ENCODE peak calls at places on chromosome 11, in nine cellular contexts. One of them, this sample, is unnamed.

GRCh38 chr11:84130646-84131427 is 844.7 kb upstream of the CCDC90B start:
- DNase-seq in AG08396: no peak
- DNase-seq in activated naive CD8-positive, alpha-beta T cell treated with anti-CD3 and anti-CD28 coated beads, Interleukin-2, amount 10 ng/mL, durations not matched to agents 7 days and 5 days: no peak
- DNase-seq in MG63: no peak
- DNase-seq in activated T-helper 1 cell treated with Interleukin-2 at 50 U/mL for 16 hours: no peak
- DNase-seq in RPMI7951: no peak
- DNase-seq in type B pancreatic cell: no peak
- DNase-seq in HEK293T: no peak
- DNase-seq in body of pancreas: no peak
- DNase-seq in this sample: no peak

GRCh38 chr11:120482149-120482548 is 29.4 kb upstream of the GRIK4 start:
- DNase-seq in AG08396: no peak
- DNase-seq in activated naive CD8-positive, alpha-beta T cell treated with anti-CD3 and anti-CD28 coated beads, Interleukin-2, amount 10 ng/mL, durations not matched to agents 7 days and 5 days: no peak
- DNase-seq in MG63: no peak
- DNase-seq in activated T-helper 1 cell treated with Interleukin-2 at 50 U/mL for 16 hours: no peak
- DNase-seq in RPMI7951: peak
- DNase-seq in type B pancreatic cell: no peak
- DNase-seq in HEK293T: no peak
- DNase-seq in body of pancreas: no peak
- DNase-seq in this sample: no peak

GRCh38 chr11:96102664-96103068 is 178.8 kb upstream of the MTMR2 start:
- DNase-seq in AG08396: no peak
- DNase-seq in activated naive CD8-positive, alpha-beta T cell treated with anti-CD3 and anti-CD28 coated beads, Interleukin-2, amount 10 ng/mL, durations not matched to agents 7 days and 5 days: no peak
- DNase-seq in MG63: no peak
- DNase-seq in activated T-helper 1 cell treated with Interleukin-2 at 50 U/mL for 16 hours: no peak
- DNase-seq in RPMI7951: peak
- DNase-seq in type B pancreatic cell: no peak
- DNase-seq in HEK293T: no peak
- DNase-seq in body of pancreas: no peak
- DNase-seq in this sample: no peak

GRCh38 chr11:117443269-117444186 is 115.9 kb downstream of the CEP164 start:
- DNase-seq in AG08396: peak
- DNase-seq in activated naive CD8-positive, alpha-beta T cell treated with anti-CD3 and anti-CD28 coated beads, Interleukin-2, amount 10 ng/mL, durations not matched to agents 7 days and 5 days: no peak
- DNase-seq in MG63: peak
- DNase-seq in activated T-helper 1 cell treated with Interleukin-2 at 50 U/mL for 16 hours: no peak
- DNase-seq in RPMI7951: no peak
- DNase-seq in type B pancreatic cell: no peak
- DNase-seq in HEK293T: peak
- DNase-seq in body of pancreas: peak
- DNase-seq in this sample: peak

GRCh38 chr11:103993502-103993901 is 42.9 kb upstream of the DDI1 start:
- DNase-seq in AG08396: no peak
- DNase-seq in activated naive CD8-positive, alpha-beta T cell treated with anti-CD3 and anti-CD28 coated beads, Interleukin-2, amount 10 ng/mL, durations not matched to agents 7 days and 5 days: no peak
- DNase-seq in MG63: no peak
- DNase-seq in activated T-helper 1 cell treated with Interleukin-2 at 50 U/mL for 16 hours: no peak
- DNase-seq in RPMI7951: no peak
- DNase-seq in type B pancreatic cell: no peak
- DNase-seq in HEK293T: no peak
- DNase-seq in body of pancreas: no peak
- DNase-seq in this sample: no peak

GRCh38 chr11:44096360-44097188 is 1.1 kb downstream of the EXT2 start:
- DNase-seq in AG08396: no peak
- DNase-seq in activated naive CD8-positive, alpha-beta T cell treated with anti-CD3 and anti-CD28 coated beads, Interleukin-2, amount 10 ng/mL, durations not matched to agents 7 days and 5 days: no peak
- DNase-seq in MG63: peak
- DNase-seq in activated T-helper 1 cell treated with Interleukin-2 at 50 U/mL for 16 hours: peak
- DNase-seq in RPMI7951: peak
- DNase-seq in type B pancreatic cell: no peak
- DNase-seq in HEK293T: no peak
- DNase-seq in body of pancreas: no peak
- DNase-seq in this sample: peak

GRCh38 chr11:122036022-122036421 is 80.0 kb downstream of the BLID start:
- DNase-seq in AG08396: no peak
- DNase-seq in activated naive CD8-positive, alpha-beta T cell treated with anti-CD3 and anti-CD28 coated beads, Interleukin-2, amount 10 ng/mL, durations not matched to agents 7 days and 5 days: no peak
- DNase-seq in MG63: peak
- DNase-seq in activated T-helper 1 cell treated with Interleukin-2 at 50 U/mL for 16 hours: no peak
- DNase-seq in RPMI7951: no peak
- DNase-seq in type B pancreatic cell: no peak
- DNase-seq in HEK293T: no peak
- DNase-seq in body of pancreas: no peak
- DNase-seq in this sample: no peak

GRCh38 chr11:8338138-8338537 is 74.5 kb upstream of the LMO1 start:
- DNase-seq in AG08396: peak
- DNase-seq in activated naive CD8-positive, alpha-beta T cell treated with anti-CD3 and anti-CD28 coated beads, Interleukin-2, amount 10 ng/mL, durations not matched to agents 7 days and 5 days: peak
- DNase-seq in MG63: peak
- DNase-seq in activated T-helper 1 cell treated with Interleukin-2 at 50 U/mL for 16 hours: no peak
- DNase-seq in RPMI7951: no peak
- DNase-seq in type B pancreatic cell: no peak
- DNase-seq in HEK293T: peak
- DNase-seq in body of pancreas: peak
- DNase-seq in this sample: peak

GRCh38 chr11:567629-568258 is 7.0 kb downstream of the RASSF7 start:
- DNase-seq in AG08396: no peak
- DNase-seq in activated naive CD8-positive, alpha-beta T cell treated with anti-CD3 and anti-CD28 coated beads, Interleukin-2, amount 10 ng/mL, durations not matched to agents 7 days and 5 days: peak
- DNase-seq in MG63: no peak
- DNase-seq in activated T-helper 1 cell treated with Interleukin-2 at 50 U/mL for 16 hours: no peak
- DNase-seq in RPMI7951: no peak
- DNase-seq in type B pancreatic cell: no peak
- DNase-seq in HEK293T: no peak
- DNase-seq in body of pancreas: peak
- DNase-seq in this sample: no peak

GRCh38 chr11:32643526-32643925 is 59.9 kb downstream of the EIF3M start:
- DNase-seq in AG08396: no peak
- DNase-seq in activated naive CD8-positive, alpha-beta T cell treated with anti-CD3 and anti-CD28 coated beads, Interleukin-2, amount 10 ng/mL, durations not matched to agents 7 days and 5 days: no peak
- DNase-seq in MG63: peak
- DNase-seq in activated T-helper 1 cell treated with Interleukin-2 at 50 U/mL for 16 hours: no peak
- DNase-seq in RPMI7951: peak
- DNase-seq in type B pancreatic cell: no peak
- DNase-seq in HEK293T: no peak
- DNase-seq in body of pancreas: no peak
- DNase-seq in this sample: no peak

GRCh38 chr11:113528982-113529381 is 53.8 kb upstream of the DRD2 start:
- DNase-seq in AG08396: no peak
- DNase-seq in activated naive CD8-positive, alpha-beta T cell treated with anti-CD3 and anti-CD28 coated beads, Interleukin-2, amount 10 ng/mL, durations not matched to agents 7 days and 5 days: no peak
- DNase-seq in MG63: peak
- DNase-seq in activated T-helper 1 cell treated with Interleukin-2 at 50 U/mL for 16 hours: no peak
- DNase-seq in RPMI7951: peak
- DNase-seq in type B pancreatic cell: no peak
- DNase-seq in HEK293T: no peak
- DNase-seq in body of pancreas: no peak
- DNase-seq in this sample: no peak

GRCh38 chr11:6200975-6201374 is 2.0 kb downstream of the OR52W1 start:
- DNase-seq in AG08396: no peak
- DNase-seq in activated naive CD8-positive, alpha-beta T cell treated with anti-CD3 and anti-CD28 coated beads, Interleukin-2, amount 10 ng/mL, durations not matched to agents 7 days and 5 days: no peak
- DNase-seq in MG63: no peak
- DNase-seq in activated T-helper 1 cell treated with Interleukin-2 at 50 U/mL for 16 hours: no peak
- DNase-seq in RPMI7951: no peak
- DNase-seq in type B pancreatic cell: no peak
- DNase-seq in HEK293T: no peak
- DNase-seq in body of pancreas: no peak
- DNase-seq in this sample: no peak

GRCh38 chr11:118227865-118228785 is 3.3 kb upstream of the JAML start:
- DNase-seq in AG08396: no peak
- DNase-seq in activated naive CD8-positive, alpha-beta T cell treated with anti-CD3 and anti-CD28 coated beads, Interleukin-2, amount 10 ng/mL, durations not matched to agents 7 days and 5 days: no peak
- DNase-seq in MG63: no peak
- DNase-seq in activated T-helper 1 cell treated with Interleukin-2 at 50 U/mL for 16 hours: no peak
- DNase-seq in RPMI7951: no peak
- DNase-seq in type B pancreatic cell: no peak
- DNase-seq in HEK293T: no peak
- DNase-seq in body of pancreas: no peak
- DNase-seq in this sample: no peak

GRCh38 chr11:91513734-91514133 is 710.9 kb upstream of the FAT3 start:
- DNase-seq in AG08396: no peak
- DNase-seq in activated naive CD8-positive, alpha-beta T cell treated with anti-CD3 and anti-CD28 coated beads, Interleukin-2, amount 10 ng/mL, durations not matched to agents 7 days and 5 days: no peak
- DNase-seq in MG63: no peak
- DNase-seq in activated T-helper 1 cell treated with Interleukin-2 at 50 U/mL for 16 hours: no peak
- DNase-seq in RPMI7951: no peak
- DNase-seq in type B pancreatic cell: no peak
- DNase-seq in HEK293T: no peak
- DNase-seq in body of pancreas: no peak
- DNase-seq in this sample: no peak

GRCh38 chr11:33445761-33446161 is 188.6 kb downstream of the HIPK3 start:
- DNase-seq in AG08396: peak
- DNase-seq in activated naive CD8-positive, alpha-beta T cell treated with anti-CD3 and anti-CD28 coated beads, Interleukin-2, amount 10 ng/mL, durations not matched to agents 7 days and 5 days: no peak
- DNase-seq in MG63: no peak
- DNase-seq in activated T-helper 1 cell treated with Interleukin-2 at 50 U/mL for 16 hours: no peak
- DNase-seq in RPMI7951: peak
- DNase-seq in type B pancreatic cell: no peak
- DNase-seq in HEK293T: no peak
- DNase-seq in body of pancreas: no peak
- DNase-seq in this sample: no peak

GRCh38 chr11:1435820-1436467 is 46.2 kb downstream of the BRSK2 start:
- DNase-seq in AG08396: no peak
- DNase-seq in activated naive CD8-positive, alpha-beta T cell treated with anti-CD3 and anti-CD28 coated beads, Interleukin-2, amount 10 ng/mL, durations not matched to agents 7 days and 5 days: no peak
- DNase-seq in MG63: no peak
- DNase-seq in activated T-helper 1 cell treated with Interleukin-2 at 50 U/mL for 16 hours: no peak
- DNase-seq in RPMI7951: no peak
- DNase-seq in type B pancreatic cell: no peak
- DNase-seq in HEK293T: peak
- DNase-seq in body of pancreas: no peak
- DNase-seq in this sample: no peak

GRCh38 chr11:13962562-13963168 is at the start of gene SPON1:
- DNase-seq in AG08396: peak
- DNase-seq in activated naive CD8-positive, alpha-beta T cell treated with anti-CD3 and anti-CD28 coated beads, Interleukin-2, amount 10 ng/mL, durations not matched to agents 7 days and 5 days: peak
- DNase-seq in MG63: no peak
- DNase-seq in activated T-helper 1 cell treated with Interleukin-2 at 50 U/mL for 16 hours: peak
- DNase-seq in RPMI7951: no peak
- DNase-seq in type B pancreatic cell: peak
- DNase-seq in HEK293T: peak
- DNase-seq in body of pancreas: peak
- DNase-seq in this sample: peak

GRCh38 chr11:120647681-120648080 is 136.1 kb downstream of the GRIK4 start:
- DNase-seq in AG08396: no peak
- DNase-seq in activated naive CD8-positive, alpha-beta T cell treated with anti-CD3 and anti-CD28 coated beads, Interleukin-2, amount 10 ng/mL, durations not matched to agents 7 days and 5 days: no peak
- DNase-seq in MG63: no peak
- DNase-seq in activated T-helper 1 cell treated with Interleukin-2 at 50 U/mL for 16 hours: no peak
- DNase-seq in RPMI7951: no peak
- DNase-seq in type B pancreatic cell: no peak
- DNase-seq in HEK293T: no peak
- DNase-seq in body of pancreas: no peak
- DNase-seq in this sample: no peak

GRCh38 chr11:128574576-128575011 is 12.8 kb downstream of the ETS1 start:
- DNase-seq in AG08396: no peak
- DNase-seq in activated naive CD8-positive, alpha-beta T cell treated with anti-CD3 and anti-CD28 coated beads, Interleukin-2, amount 10 ng/mL, durations not matched to agents 7 days and 5 days: no peak
- DNase-seq in MG63: no peak
- DNase-seq in activated T-helper 1 cell treated with Interleukin-2 at 50 U/mL for 16 hours: no peak
- DNase-seq in RPMI7951: peak
- DNase-seq in type B pancreatic cell: no peak
- DNase-seq in HEK293T: no peak
- DNase-seq in body of pancreas: no peak
- DNase-seq in this sample: no peak

GRCh38 chr11:77198440-77198849 is 70.4 kb downstream of the MYO7A start:
- DNase-seq in AG08396: no peak
- DNase-seq in activated naive CD8-positive, alpha-beta T cell treated with anti-CD3 and anti-CD28 coated beads, Interleukin-2, amount 10 ng/mL, durations not matched to agents 7 days and 5 days: peak
- DNase-seq in MG63: no peak
- DNase-seq in activated T-helper 1 cell treated with Interleukin-2 at 50 U/mL for 16 hours: no peak
- DNase-seq in RPMI7951: peak
- DNase-seq in type B pancreatic cell: no peak
- DNase-seq in HEK293T: peak
- DNase-seq in body of pancreas: peak
- DNase-seq in this sample: peak

GRCh38 chr11:13667245-13667644 is 1.2 kb upstream of the FAR1 start:
- DNase-seq in AG08396: no peak
- DNase-seq in activated naive CD8-positive, alpha-beta T cell treated with anti-CD3 and anti-CD28 coated beads, Interleukin-2, amount 10 ng/mL, durations not matched to agents 7 days and 5 days: no peak
- DNase-seq in MG63: no peak
- DNase-seq in activated T-helper 1 cell treated with Interleukin-2 at 50 U/mL for 16 hours: no peak
- DNase-seq in RPMI7951: peak
- DNase-seq in type B pancreatic cell: no peak
- DNase-seq in HEK293T: no peak
- DNase-seq in body of pancreas: no peak
- DNase-seq in this sample: no peak

GRCh38 chr11:72812604-72812967 is 1.6 kb upstream of the ATG16L2 start:
- DNase-seq in AG08396: no peak
- DNase-seq in activated naive CD8-positive, alpha-beta T cell treated with anti-CD3 and anti-CD28 coated beads, Interleukin-2, amount 10 ng/mL, durations not matched to agents 7 days and 5 days: no peak
- DNase-seq in MG63: no peak
- DNase-seq in activated T-helper 1 cell treated with Interleukin-2 at 50 U/mL for 16 hours: no peak
- DNase-seq in RPMI7951: peak
- DNase-seq in type B pancreatic cell: no peak
- DNase-seq in HEK293T: no peak
- DNase-seq in body of pancreas: no peak
- DNase-seq in this sample: no peak

GRCh38 chr11:114478768-114479167 is 39.5 kb downstream of the REXO2 start:
- DNase-seq in AG08396: no peak
- DNase-seq in activated naive CD8-positive, alpha-beta T cell treated with anti-CD3 and anti-CD28 coated beads, Interleukin-2, amount 10 ng/mL, durations not matched to agents 7 days and 5 days: no peak
- DNase-seq in MG63: peak
- DNase-seq in activated T-helper 1 cell treated with Interleukin-2 at 50 U/mL for 16 hours: no peak
- DNase-seq in RPMI7951: peak
- DNase-seq in type B pancreatic cell: no peak
- DNase-seq in HEK293T: no peak
- DNase-seq in body of pancreas: no peak
- DNase-seq in this sample: no peak

GRCh38 chr11:69190796-69191536 is 35.2 kb downstream of the SMIM38 start:
- DNase-seq in AG08396: no peak
- DNase-seq in activated naive CD8-positive, alpha-beta T cell treated with anti-CD3 and anti-CD28 coated beads, Interleukin-2, amount 10 ng/mL, durations not matched to agents 7 days and 5 days: no peak
- DNase-seq in MG63: no peak
- DNase-seq in activated T-helper 1 cell treated with Interleukin-2 at 50 U/mL for 16 hours: no peak
- DNase-seq in RPMI7951: no peak
- DNase-seq in type B pancreatic cell: no peak
- DNase-seq in HEK293T: no peak
- DNase-seq in body of pancreas: no peak
- DNase-seq in this sample: no peak

This sample was measured in endothelial cell.